ENCODE peak calls at places on chromosomes 7 and 10, in six cellular contexts. One of them, this sample, is unnamed.

GRCh38 chr10:48439581-48440041 is 133.1 kb downstream of the MAPK8 start:
- DNase-seq in HepG2: peak
- DNase-seq in HCT116: no peak
- DNase-seq in fibroblast of lung: peak
- DNase-seq in neuronal stem cell: no peak
- DNase-seq in SK-N-MC: no peak
- DNase-seq in this sample: no peak

GRCh38 chr10:78648256-78648860 is 420.4 kb upstream of the ZMIZ1 start:
- DNase-seq in HCT116: no peak
- DNase-seq in neuronal stem cell: no peak
- DNase-seq in fibroblast of lung: no peak
- DNase-seq in HepG2: no peak
- DNase-seq in SK-N-MC: no peak
- DNase-seq in this sample: no peak

GRCh38 chr10:114767589-114768393 is 53.8 kb upstream of the FHIP2A start:
- DNase-seq in HCT116: no peak
- DNase-seq in HepG2: no peak
- DNase-seq in neuronal stem cell: no peak
- DNase-seq in SK-N-MC: no peak
- DNase-seq in fibroblast of lung: no peak
- DNase-seq in this sample: no peak

GRCh38 chr10:79202188-79203013 is 133.6 kb downstream of the ZMIZ1 start:
- DNase-seq in HCT116: no peak
- DNase-seq in SK-N-MC: no peak
- DNase-seq in neuronal stem cell: no peak
- DNase-seq in fibroblast of lung: peak
- DNase-seq in HepG2: peak
- DNase-seq in this sample: peak

GRCh38 chr7:18772567-18772965 is 277.0 kb downstream of the HDAC9 start:
- DNase-seq in neuronal stem cell: no peak
- DNase-seq in HepG2: no peak
- DNase-seq in fibroblast of lung: no peak
- DNase-seq in SK-N-MC: no peak
- DNase-seq in HCT116: no peak
- DNase-seq in this sample: no peak

GRCh38 chr10:3471497-3471896 is 298.9 kb upstream of the PITRM1 start:
- DNase-seq in fibroblast of lung: no peak
- DNase-seq in HepG2: no peak
- DNase-seq in SK-N-MC: no peak
- DNase-seq in HCT116: no peak
- DNase-seq in neuronal stem cell: no peak
- DNase-seq in this sample: no peak

GRCh38 chr7:69363131-69363530 is 235.1 kb upstream of the AUTS2 start:
- DNase-seq in fibroblast of lung: no peak
- DNase-seq in SK-N-MC: no peak
- DNase-seq in neuronal stem cell: no peak
- DNase-seq in HCT116: no peak
- DNase-seq in HepG2: no peak
- DNase-seq in this sample: no peak

GRCh38 chr10:98316661-98317060 is 48.7 kb upstream of the LOXL4 start:
- DNase-seq in SK-N-MC: no peak
- DNase-seq in HepG2: no peak
- DNase-seq in HCT116: no peak
- DNase-seq in fibroblast of lung: peak
- DNase-seq in neuronal stem cell: no peak
- DNase-seq in this sample: no peak

GRCh38 chr10:76112826-76113150 is 681.4 kb downstream of the LRMDA start:
- DNase-seq in HepG2: no peak
- DNase-seq in HCT116: no peak
- DNase-seq in SK-N-MC: no peak
- DNase-seq in fibroblast of lung: no peak
- DNase-seq in neuronal stem cell: no peak
- DNase-seq in this sample: no peak

GRCh38 chr7:117212969-117213877 is 109.6 kb downstream of the WNT2 start:
- DNase-seq in fibroblast of lung: peak
- DNase-seq in HCT116: peak
- DNase-seq in HepG2: peak
- DNase-seq in SK-N-MC: no peak
- DNase-seq in neuronal stem cell: peak
- DNase-seq in this sample: peak

GRCh38 chr7:21256310-21256877 is 171.5 kb upstream of the SP4 start:
- DNase-seq in HCT116: peak
- DNase-seq in HepG2: peak
- DNase-seq in SK-N-MC: peak
- DNase-seq in neuronal stem cell: no peak
- DNase-seq in fibroblast of lung: peak
- DNase-seq in this sample: peak

GRCh38 chr10:102291221-102291905 is 46.0 kb downstream of the GBF1 start:
- DNase-seq in fibroblast of lung: no peak
- DNase-seq in SK-N-MC: no peak
- DNase-seq in neuronal stem cell: no peak
- DNase-seq in HCT116: no peak
- DNase-seq in HepG2: no peak
- DNase-seq in this sample: no peak

GRCh38 chr10:131842351-131843088 is 58.3 kb upstream of the PPP2R2D start:
- DNase-seq in HCT116: no peak
- DNase-seq in neuronal stem cell: no peak
- DNase-seq in HepG2: no peak
- DNase-seq in fibroblast of lung: no peak
- DNase-seq in SK-N-MC: no peak
- DNase-seq in this sample: no peak

GRCh38 chr7:152132812-152133211 is 107.3 kb downstream of the GALNT11 start:
- DNase-seq in fibroblast of lung: no peak
- DNase-seq in HepG2: no peak
- DNase-seq in HCT116: no peak
- DNase-seq in neuronal stem cell: no peak
- DNase-seq in SK-N-MC: no peak
- DNase-seq in this sample: no peak

GRCh38 chr10:6592080-6592479 is 12.0 kb upstream of the PRKCQ start:
- DNase-seq in HCT116: no peak
- DNase-seq in fibroblast of lung: no peak
- DNase-seq in HepG2: no peak
- DNase-seq in neuronal stem cell: no peak
- DNase-seq in SK-N-MC: no peak
- DNase-seq in this sample: no peak

GRCh38 chr10:3034611-3035010 is 32.7 kb upstream of the PFKP start:
- DNase-seq in fibroblast of lung: no peak
- DNase-seq in neuronal stem cell: no peak
- DNase-seq in HCT116: no peak
- DNase-seq in SK-N-MC: no peak
- DNase-seq in HepG2: no peak
- DNase-seq in this sample: no peak

GRCh38 chr7:114026486-114027089 is 107.8 kb upstream of the PPP1R3A start:
- DNase-seq in HCT116: peak
- DNase-seq in SK-N-MC: peak
- DNase-seq in HepG2: peak
- DNase-seq in fibroblast of lung: peak
- DNase-seq in neuronal stem cell: peak
- DNase-seq in this sample: peak

GRCh38 chr7:142513221-142513955 is 235.9 kb upstream of the PRSS1 start:
- DNase-seq in SK-N-MC: no peak
- DNase-seq in HepG2: no peak
- DNase-seq in neuronal stem cell: no peak
- DNase-seq in HCT116: no peak
- DNase-seq in fibroblast of lung: no peak
- DNase-seq in this sample: no peak

GRCh38 chr7:95592570-95592969 is 3.7 kb downstream of the PDK4 start:
- DNase-seq in HepG2: no peak
- DNase-seq in neuronal stem cell: no peak
- DNase-seq in fibroblast of lung: no peak
- DNase-seq in HCT116: no peak
- DNase-seq in SK-N-MC: no peak
- DNase-seq in this sample: no peak

DNA sequence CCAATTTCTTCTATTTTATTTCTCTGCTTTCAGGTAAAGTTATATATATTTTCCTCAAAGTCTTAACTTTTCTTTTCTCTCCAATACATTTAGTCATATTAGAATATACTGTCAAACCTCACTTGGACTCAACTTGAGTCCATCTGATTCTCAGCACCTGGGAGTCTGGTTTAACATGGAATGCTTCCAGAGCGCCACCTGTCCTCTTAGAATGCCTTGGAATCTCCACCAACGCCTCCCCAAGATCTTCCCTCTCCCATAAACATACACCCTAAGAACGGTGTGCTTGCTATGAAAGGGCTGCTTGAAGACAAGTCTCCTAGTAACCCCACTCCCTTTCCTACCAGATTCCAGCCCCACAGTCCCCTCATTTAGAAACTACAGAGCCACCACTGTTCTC is 229.1 kb upstream of the MKLN1 start:
- DNase-seq in HepG2: no peak
- DNase-seq in SK-N-MC: no peak
- DNase-seq in neuronal stem cell: no peak
- DNase-seq in fibroblast of lung: no peak
- DNase-seq in HCT116: no peak
- DNase-seq in this sample: no peak
- H3K9ac ChIP-seq in HepG2: no peak
- H3K9ac ChIP-seq in SK-N-MC: no peak
- H3K9ac ChIP-seq in neuronal stem cell: no peak
- H3K9ac ChIP-seq in fibroblast of lung: no peak
- H3K9ac ChIP-seq in HCT116: no peak
- H3K9ac ChIP-seq in this sample: no peak

GRCh38 chr7:157046681-157047080 is 36.2 kb upstream of the MNX1 start:
- DNase-seq in HepG2: no peak
- DNase-seq in SK-N-MC: no peak
- DNase-seq in HCT116: no peak
- DNase-seq in neuronal stem cell: no peak
- DNase-seq in fibroblast of lung: no peak
- DNase-seq in this sample: no peak

GRCh38 chr7:157044943-157045660 is 34.6 kb upstream of the MNX1 start:
- DNase-seq in fibroblast of lung: no peak
- DNase-seq in SK-N-MC: no peak
- DNase-seq in neuronal stem cell: no peak
- DNase-seq in HepG2: no peak
- DNase-seq in HCT116: no peak
- DNase-seq in this sample: no peak

GRCh38 chr7:157041514-157042277 is 31.2 kb upstream of the MNX1 start:
- DNase-seq in HCT116: no peak
- DNase-seq in HepG2: no peak
- DNase-seq in fibroblast of lung: no peak
- DNase-seq in neuronal stem cell: no peak
- DNase-seq in SK-N-MC: no peak
- DNase-seq in this sample: no peak

GRCh38 chr7:157043745-157044144 is 33.3 kb upstream of the MNX1 start:
- DNase-seq in HCT116: no peak
- DNase-seq in SK-N-MC: no peak
- DNase-seq in fibroblast of lung: peak
- DNase-seq in HepG2: no peak
- DNase-seq in neuronal stem cell: no peak
- DNase-seq in this sample: no peak

GRCh38 chr7:157044151-157044687 is 33.8 kb upstream of the MNX1 start:
- DNase-seq in SK-N-MC: no peak
- DNase-seq in fibroblast of lung: peak
- DNase-seq in neuronal stem cell: no peak
- DNase-seq in HepG2: no peak
- DNase-seq in HCT116: no peak
- DNase-seq in this sample: no peak
- H3K9ac ChIP-seq in SK-N-MC: no peak
- H3K9ac ChIP-seq in fibroblast of lung: no peak
- H3K9ac ChIP-seq in neuronal stem cell: no peak
- H3K9ac ChIP-seq in HepG2: no peak
- H3K9ac ChIP-seq in HCT116: no peak
- H3K9ac ChIP-seq in this sample: no peak

DNA sequence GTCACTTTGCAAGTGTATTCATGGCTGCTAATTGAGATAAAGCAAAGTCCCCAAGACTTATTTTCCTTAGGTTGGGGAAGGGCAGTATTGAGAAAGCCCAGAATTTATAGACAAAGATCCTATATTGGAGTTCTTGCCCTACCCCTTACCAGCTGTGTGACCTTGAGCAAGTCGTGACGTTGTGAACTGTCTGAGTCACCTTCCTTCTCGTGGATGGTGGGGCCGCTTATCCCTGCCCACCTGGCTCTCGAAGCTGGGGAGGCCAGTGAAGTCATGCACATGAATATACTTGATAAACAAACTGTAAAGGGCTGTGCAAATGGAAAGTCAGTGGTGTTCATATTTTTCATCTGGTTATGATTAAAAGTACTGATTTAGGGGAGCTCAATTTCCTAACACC is 127.4 kb downstream of the TACC2 start:
- DNase-seq in HepG2: peak
- DNase-seq in HCT116: no peak
- DNase-seq in neuronal stem cell: no peak
- DNase-seq in fibroblast of lung: peak
- DNase-seq in SK-N-MC: no peak
- DNase-seq in this sample: no peak
- H3K9ac ChIP-seq in HepG2: no peak
- H3K9ac ChIP-seq in HCT116: no peak
- H3K9ac ChIP-seq in neuronal stem cell: no peak
- H3K9ac ChIP-seq in fibroblast of lung: no peak
- H3K9ac ChIP-seq in SK-N-MC: no peak
- H3K9ac ChIP-seq in this sample: no peak

GRCh38 chr7:120615703-120616102 is 242.2 kb downstream of the TSPAN12 start:
- DNase-seq in HCT116: no peak
- DNase-seq in fibroblast of lung: no peak
- DNase-seq in SK-N-MC: no peak
- DNase-seq in HepG2: no peak
- DNase-seq in neuronal stem cell: no peak
- DNase-seq in this sample: no peak
- H3K9ac ChIP-seq in HCT116: no peak
- H3K9ac ChIP-seq in fibroblast of lung: no peak
- H3K9ac ChIP-seq in SK-N-MC: no peak
- H3K9ac ChIP-seq in HepG2: no peak
- H3K9ac ChIP-seq in neuronal stem cell: no peak
- H3K9ac ChIP-seq in this sample: no peak

GRCh38 chr10:32077896-32078295 is 21.7 kb upstream of the KIF5B start:
- DNase-seq in HCT116: no peak
- DNase-seq in HepG2: peak
- DNase-seq in fibroblast of lung: peak
- DNase-seq in SK-N-MC: no peak
- DNase-seq in neuronal stem cell: no peak
- DNase-seq in this sample: no peak
- H3K9ac ChIP-seq in HCT116: no peak
- H3K9ac ChIP-seq in HepG2: no peak
- H3K9ac ChIP-seq in fibroblast of lung: no peak
- H3K9ac ChIP-seq in SK-N-MC: no peak
- H3K9ac ChIP-seq in neuronal stem cell: no peak
- H3K9ac ChIP-seq in this sample: no peak

GRCh38 chr10:667602-668143 is 21.8 kb downstream of the DIP2C start:
- DNase-seq in fibroblast of lung: no peak
- DNase-seq in SK-N-MC: no peak
- DNase-seq in HepG2: no peak
- DNase-seq in HCT116: no peak
- DNase-seq in neuronal stem cell: no peak
- DNase-seq in this sample: no peak
- H3K9ac ChIP-seq in fibroblast of lung: no peak
- H3K9ac ChIP-seq in SK-N-MC: no peak
- H3K9ac ChIP-seq in HepG2: no peak
- H3K9ac ChIP-seq in HCT116: no peak
- H3K9ac ChIP-seq in neuronal stem cell: no peak
- H3K9ac ChIP-seq in this sample: no peak

GRCh38 chr10:122306744-122307143 is 35.6 kb downstream of the BTBD16 start:
- DNase-seq in HCT116: no peak
- DNase-seq in fibroblast of lung: no peak
- DNase-seq in HepG2: no peak
- DNase-seq in neuronal stem cell: no peak
- DNase-seq in SK-N-MC: no peak
- DNase-seq in this sample: no peak
- H3K9ac ChIP-seq in HCT116: peak
- H3K9ac ChIP-seq in fibroblast of lung: no peak
- H3K9ac ChIP-seq in HepG2: no peak
- H3K9ac ChIP-seq in neuronal stem cell: no peak
- H3K9ac ChIP-seq in SK-N-MC: no peak
- H3K9ac ChIP-seq in this sample: no peak